ENCODE peak calls at places on chromosomes 11 and 22, in five cellular contexts. One of them, this sample, is unnamed. For H3K4me1, the result is how much of the 10 kb centered on the place peaks cover.

GRCh38 chr11:16098827-16099226 is 257.5 kb downstream of the SOX6 start:
- DNase-seq in lower lobe of right lung: no peak
- DNase-seq in OCI-LY7: no peak
- DNase-seq in PC-9: no peak
- DNase-seq in esophagus squamous epithelium: no peak
- DNase-seq in this sample: no peak

GRCh38 chr22:39239561-39240423 is 5.0 kb downstream of the PDGFB start:
- DNase-seq in OCI-LY7: no peak
- DNase-seq in PC-9: peak
- DNase-seq in esophagus squamous epithelium: no peak
- DNase-seq in lower lobe of right lung: peak
- DNase-seq in this sample: no peak

GRCh38 chr11:8788616-8789015 is 106.0 kb downstream of the RPL27A start:
- DNase-seq in PC-9: no peak
- DNase-seq in esophagus squamous epithelium: no peak
- DNase-seq in OCI-LY7: no peak
- DNase-seq in lower lobe of right lung: no peak
- DNase-seq in this sample: no peak

GRCh38 chr11:120236169-120237107 is 3.5 kb upstream of the POU2F3 start:
- DNase-seq in PC-9: peak
- DNase-seq in esophagus squamous epithelium: no peak
- DNase-seq in lower lobe of right lung: no peak
- DNase-seq in OCI-LY7: no peak
- DNase-seq in this sample: no peak

GRCh38 chr11:113016905-113017304 is 55.7 kb downstream of the NCAM1 start:
- DNase-seq in esophagus squamous epithelium: no peak
- DNase-seq in lower lobe of right lung: no peak
- DNase-seq in OCI-LY7: no peak
- DNase-seq in PC-9: no peak
- DNase-seq in this sample: no peak

GRCh38 chr22:28674121-28674563 is 5.5 kb downstream of the TTC28 start:
- DNase-seq in esophagus squamous epithelium: no peak
- DNase-seq in lower lobe of right lung: no peak
- DNase-seq in PC-9: peak
- DNase-seq in OCI-LY7: peak
- DNase-seq in this sample: peak

GRCh38 chr22:23080542-23081290 is 10.4 kb downstream of the GNAZ start:
- DNase-seq in lower lobe of right lung: no peak
- DNase-seq in OCI-LY7: no peak
- DNase-seq in PC-9: no peak
- DNase-seq in esophagus squamous epithelium: no peak
- DNase-seq in this sample: no peak

GRCh38 chr11:69649576-69649900 is 8.6 kb downstream of the CCND1 start:
- DNase-seq in OCI-LY7: no peak
- DNase-seq in esophagus squamous epithelium: no peak
- DNase-seq in PC-9: peak
- DNase-seq in lower lobe of right lung: no peak
- DNase-seq in this sample: no peak

GRCh38 chr11:56714206-56714605 is 15.3 kb downstream of the OR9G1 start:
- DNase-seq in PC-9: no peak
- DNase-seq in OCI-LY7: no peak
- DNase-seq in esophagus squamous epithelium: no peak
- DNase-seq in lower lobe of right lung: no peak
- DNase-seq in this sample: no peak

GRCh38 chr11:121630041-121630440 is 177.3 kb upstream of the SORL1-AS1 start:
- DNase-seq in lower lobe of right lung: no peak
- DNase-seq in PC-9: no peak
- DNase-seq in esophagus squamous epithelium: no peak
- DNase-seq in OCI-LY7: no peak
- DNase-seq in this sample: peak

GRCh38 chr11:80462211-80462610 is 1021.4 kb upstream of the TENM4 start:
- DNase-seq in lower lobe of right lung: no peak
- DNase-seq in esophagus squamous epithelium: no peak
- DNase-seq in PC-9: no peak
- DNase-seq in OCI-LY7: no peak
- DNase-seq in this sample: peak

GRCh38 chr11:20364412-20364792 is 888 bp downstream of the HTATIP2 start:
- DNase-seq in lower lobe of right lung: no peak
- DNase-seq in OCI-LY7: no peak
- DNase-seq in esophagus squamous epithelium: no peak
- DNase-seq in PC-9: no peak
- DNase-seq in this sample: no peak

GRCh38 chr22:36334081-36334831 is 53.5 kb downstream of the MYH9 start:
- DNase-seq in esophagus squamous epithelium: no peak
- DNase-seq in OCI-LY7: peak
- DNase-seq in PC-9: no peak
- DNase-seq in lower lobe of right lung: peak
- DNase-seq in this sample: no peak
- H3K4me1 ChIP-seq in esophagus squamous epithelium: half or more
- H3K4me1 ChIP-seq in OCI-LY7: half or more
- H3K4me1 ChIP-seq in PC-9: half or more
- H3K4me1 ChIP-seq in lower lobe of right lung: half or more
- H3K4me1 ChIP-seq in this sample: half or more

GRCh38 chr11:60634151-60634550 is 65.3 kb upstream of the MS4A8 start:
- DNase-seq in OCI-LY7: peak
- DNase-seq in esophagus squamous epithelium: no peak
- DNase-seq in PC-9: no peak
- DNase-seq in lower lobe of right lung: no peak
- DNase-seq in this sample: no peak
- TF ChIP-seq CTCF in OCI-LY7: peak
- TF ChIP-seq CTCF in esophagus squamous epithelium: no peak
- TF ChIP-seq CTCF in PC-9: peak
- TF ChIP-seq CTCF in lower lobe of right lung: no peak
- TF ChIP-seq CTCF in this sample: no peak

DNA sequence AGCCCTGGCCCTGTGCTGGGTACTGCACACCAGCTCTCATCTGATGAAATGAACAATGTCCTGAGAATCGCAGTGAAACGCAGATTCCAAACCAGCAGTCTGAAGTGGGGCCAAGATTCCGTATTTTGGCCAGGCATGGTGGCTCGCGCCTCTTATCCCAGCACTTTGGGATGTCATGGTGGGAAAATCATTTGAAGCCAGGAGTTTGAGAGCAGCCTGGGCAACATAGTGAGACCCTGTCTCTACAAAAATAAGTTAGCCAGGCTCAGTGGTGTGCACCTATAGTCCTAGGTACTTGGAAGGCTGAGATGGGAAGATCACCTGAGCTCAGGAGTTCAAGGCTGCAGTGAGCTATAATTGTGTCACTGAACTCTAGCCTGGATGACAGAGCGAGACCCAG is 13.0 kb downstream of the LIF start:
- DNase-seq in OCI-LY7: no peak
- DNase-seq in lower lobe of right lung: no peak
- DNase-seq in PC-9: no peak
- DNase-seq in esophagus squamous epithelium: no peak
- DNase-seq in this sample: no peak
- H3K4me1 ChIP-seq in OCI-LY7: under half
- H3K4me1 ChIP-seq in lower lobe of right lung: under half
- H3K4me1 ChIP-seq in PC-9: half or more
- H3K4me1 ChIP-seq in esophagus squamous epithelium: under half
- H3K4me1 ChIP-seq in this sample: under half

GRCh38 chr11:126766425-126766824 is 234.1 kb downstream of the KIRREL3 start:
- DNase-seq in PC-9: no peak
- DNase-seq in esophagus squamous epithelium: no peak
- DNase-seq in OCI-LY7: no peak
- DNase-seq in lower lobe of right lung: no peak
- DNase-seq in this sample: no peak
- TF ChIP-seq CTCF in PC-9: no peak
- TF ChIP-seq CTCF in esophagus squamous epithelium: no peak
- TF ChIP-seq CTCF in OCI-LY7: peak
- TF ChIP-seq CTCF in lower lobe of right lung: no peak
- TF ChIP-seq CTCF in this sample: no peak

GRCh38 chr11:96152623-96153022 is 190.4 kb downstream of the MAML2 start:
- DNase-seq in PC-9: peak
- DNase-seq in esophagus squamous epithelium: no peak
- DNase-seq in lower lobe of right lung: no peak
- DNase-seq in OCI-LY7: no peak
- DNase-seq in this sample: peak
- H3K4me1 ChIP-seq in PC-9: under half
- H3K4me1 ChIP-seq in esophagus squamous epithelium: under half
- H3K4me1 ChIP-seq in lower lobe of right lung: under half
- H3K4me1 ChIP-seq in OCI-LY7: under half
- H3K4me1 ChIP-seq in this sample: under half

DNA sequence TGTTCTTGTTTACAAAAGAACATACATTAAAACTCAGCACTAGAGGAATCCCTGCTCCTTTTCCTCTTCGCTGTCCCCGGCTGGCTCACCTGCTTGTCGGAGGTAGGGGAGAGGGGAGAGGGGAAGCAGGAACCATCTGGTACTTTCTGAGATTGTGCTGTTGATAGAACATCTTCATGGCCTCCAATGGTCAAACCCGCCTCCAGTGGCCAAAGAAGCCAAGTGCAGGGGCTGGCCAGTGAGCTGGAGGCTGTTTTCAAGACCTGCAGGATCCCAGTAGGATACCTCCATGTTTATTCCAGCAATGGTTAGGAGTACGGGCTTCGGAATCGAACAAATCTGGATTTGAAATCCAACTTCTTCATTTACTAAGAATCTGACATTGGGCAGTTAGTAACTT is 92.6 kb downstream of the PKNOX2 start:
- DNase-seq in PC-9: peak
- DNase-seq in OCI-LY7: no peak
- DNase-seq in esophagus squamous epithelium: no peak
- DNase-seq in lower lobe of right lung: no peak
- DNase-seq in this sample: no peak
- TF ChIP-seq CTCF in PC-9: peak
- TF ChIP-seq CTCF in OCI-LY7: no peak
- TF ChIP-seq CTCF in esophagus squamous epithelium: no peak
- TF ChIP-seq CTCF in lower lobe of right lung: no peak
- TF ChIP-seq CTCF in this sample: peak

GRCh38 chr22:43006016-43006505 is 8.9 kb downstream of the PACSIN2 start:
- DNase-seq in PC-9: no peak
- DNase-seq in OCI-LY7: no peak
- DNase-seq in esophagus squamous epithelium: no peak
- DNase-seq in lower lobe of right lung: no peak
- DNase-seq in this sample: no peak
- H3K4me1 ChIP-seq in PC-9: half or more
- H3K4me1 ChIP-seq in OCI-LY7: under half
- H3K4me1 ChIP-seq in esophagus squamous epithelium: under half
- H3K4me1 ChIP-seq in lower lobe of right lung: half or more
- H3K4me1 ChIP-seq in this sample: under half